ENCODE peak calls at places on chromosomes 6 and 20, in seven cellular contexts. One of them, this sample, is unnamed.

GRCh38 chr6:166747644-166748595 is 120.9 kb upstream of the RPS6KA2 start:
- DNase-seq in left colon: no peak
- DNase-seq in endothelial cell: no peak
- DNase-seq in GM04504: no peak
- DNase-seq in C1 segment of cervical spinal cord: no peak
- DNase-seq in activated B cell treated with CpG ODN at 0.5 μM for 24 hours: no peak
- DNase-seq in WERI-Rb-1: no peak
- DNase-seq in this sample: no peak

GRCh38 chr6:30819287-30819917 is 64.9 kb upstream of the DDR1 start:
- DNase-seq in left colon: no peak
- DNase-seq in endothelial cell: no peak
- DNase-seq in GM04504: no peak
- DNase-seq in C1 segment of cervical spinal cord: no peak
- DNase-seq in activated B cell treated with CpG ODN at 0.5 μM for 24 hours: no peak
- DNase-seq in WERI-Rb-1: no peak
- DNase-seq in this sample: no peak

GRCh38 chr20:51586005-51586440 is 43.5 kb upstream of the NFATC2 start:
- DNase-seq in left colon: no peak
- DNase-seq in endothelial cell: no peak
- DNase-seq in GM04504: peak; percentile 96
- DNase-seq in C1 segment of cervical spinal cord: no peak
- DNase-seq in activated B cell treated with CpG ODN at 0.5 μM for 24 hours: no peak
- DNase-seq in WERI-Rb-1: no peak
- DNase-seq in this sample: no peak

GRCh38 chr6:155313602-155314091 is 637 bp downstream of the TFB1M start:
- DNase-seq in left colon: peak; percentile 29
- DNase-seq in endothelial cell: no peak
- DNase-seq in GM04504: no peak
- DNase-seq in C1 segment of cervical spinal cord: no peak
- DNase-seq in activated B cell treated with CpG ODN at 0.5 μM for 24 hours: no peak
- DNase-seq in WERI-Rb-1: no peak
- DNase-seq in this sample: no peak

GRCh38 chr6:152571089-152571488 is 66.1 kb downstream of the SYNE1 start:
- DNase-seq in left colon: no peak
- DNase-seq in endothelial cell: no peak
- DNase-seq in GM04504: no peak
- DNase-seq in C1 segment of cervical spinal cord: no peak
- DNase-seq in activated B cell treated with CpG ODN at 0.5 μM for 24 hours: no peak
- DNase-seq in WERI-Rb-1: no peak
- DNase-seq in this sample: no peak

GRCh38 chr6:149233056-149233715 is 84.3 kb upstream of the TAB2 start:
- DNase-seq in left colon: no peak
- DNase-seq in endothelial cell: no peak
- DNase-seq in GM04504: peak; percentile 57
- DNase-seq in C1 segment of cervical spinal cord: no peak
- DNase-seq in activated B cell treated with CpG ODN at 0.5 μM for 24 hours: no peak
- DNase-seq in WERI-Rb-1: no peak
- DNase-seq in this sample: no peak

GRCh38 chr6:89454300-89454699 is 21.3 kb downstream of the ANKRD6 start:
- DNase-seq in left colon: no peak
- DNase-seq in endothelial cell: no peak
- DNase-seq in GM04504: no peak
- DNase-seq in C1 segment of cervical spinal cord: no peak
- DNase-seq in activated B cell treated with CpG ODN at 0.5 μM for 24 hours: no peak
- DNase-seq in WERI-Rb-1: no peak
- DNase-seq in this sample: no peak

GRCh38 chr20:49207071-49207470 is 12.1 kb upstream of the DDX27 start:
- DNase-seq in left colon: no peak
- DNase-seq in endothelial cell: no peak
- DNase-seq in GM04504: no peak
- DNase-seq in C1 segment of cervical spinal cord: no peak
- DNase-seq in activated B cell treated with CpG ODN at 0.5 μM for 24 hours: no peak
- DNase-seq in WERI-Rb-1: no peak
- DNase-seq in this sample: no peak

GRCh38 chr6:147022041-147022440 is 182.2 kb upstream of the STXBP5 start:
- DNase-seq in left colon: no peak
- DNase-seq in endothelial cell: no peak
- DNase-seq in GM04504: no peak
- DNase-seq in C1 segment of cervical spinal cord: no peak
- DNase-seq in activated B cell treated with CpG ODN at 0.5 μM for 24 hours: no peak
- DNase-seq in WERI-Rb-1: no peak
- DNase-seq in this sample: no peak

GRCh38 chr6:109008537-109008950 is 86.1 kb downstream of the SESN1 start:
- DNase-seq in left colon: no peak
- DNase-seq in endothelial cell: no peak
- DNase-seq in GM04504: no peak
- DNase-seq in C1 segment of cervical spinal cord: no peak
- DNase-seq in activated B cell treated with CpG ODN at 0.5 μM for 24 hours: no peak
- DNase-seq in WERI-Rb-1: no peak
- DNase-seq in this sample: no peak

GRCh38 chr20:20271277-20271676 is 96.6 kb upstream of the INSM1 start:
- DNase-seq in left colon: no peak
- DNase-seq in endothelial cell: no peak
- DNase-seq in GM04504: no peak
- DNase-seq in C1 segment of cervical spinal cord: no peak
- DNase-seq in activated B cell treated with CpG ODN at 0.5 μM for 24 hours: no peak
- DNase-seq in WERI-Rb-1: no peak
- DNase-seq in this sample: no peak

GRCh38 chr20:23939063-23939462 is 49.5 kb downstream of the GGTLC1 start:
- DNase-seq in left colon: no peak
- DNase-seq in endothelial cell: no peak
- DNase-seq in GM04504: no peak
- DNase-seq in C1 segment of cervical spinal cord: no peak
- DNase-seq in activated B cell treated with CpG ODN at 0.5 μM for 24 hours: no peak
- DNase-seq in WERI-Rb-1: no peak
- DNase-seq in this sample: no peak

GRCh38 chr20:43983359-43983758 is 68.7 kb downstream of the TOX2 start:
- DNase-seq in left colon: peak; percentile 85
- DNase-seq in endothelial cell: no peak
- DNase-seq in GM04504: no peak
- DNase-seq in C1 segment of cervical spinal cord: no peak
- DNase-seq in activated B cell treated with CpG ODN at 0.5 μM for 24 hours: no peak
- DNase-seq in WERI-Rb-1: peak; percentile 11
- DNase-seq in this sample: no peak

GRCh38 chr20:33125983-33126382 is 42.0 kb upstream of the BPIFA2 start:
- DNase-seq in left colon: no peak
- DNase-seq in endothelial cell: no peak
- DNase-seq in GM04504: no peak
- DNase-seq in C1 segment of cervical spinal cord: no peak
- DNase-seq in activated B cell treated with CpG ODN at 0.5 μM for 24 hours: no peak
- DNase-seq in WERI-Rb-1: no peak
- DNase-seq in this sample: no peak

GRCh38 chr6:17159240-17159639 is 57.4 kb downstream of the STMND1 start:
- DNase-seq in left colon: peak; percentile 24
- DNase-seq in endothelial cell: no peak
- DNase-seq in GM04504: no peak
- DNase-seq in C1 segment of cervical spinal cord: no peak
- DNase-seq in activated B cell treated with CpG ODN at 0.5 μM for 24 hours: no peak
- DNase-seq in WERI-Rb-1: no peak
- DNase-seq in this sample: no peak

GRCh38 chr6:2237001-2237400 is 8.4 kb downstream of the GMDS start:
- DNase-seq in left colon: no peak
- DNase-seq in endothelial cell: no peak
- DNase-seq in GM04504: peak; percentile 29
- DNase-seq in C1 segment of cervical spinal cord: no peak
- DNase-seq in activated B cell treated with CpG ODN at 0.5 μM for 24 hours: no peak
- DNase-seq in WERI-Rb-1: no peak
- DNase-seq in this sample: no peak

GRCh38 chr6:52399511-52400315 is 20.4 kb upstream of the EFHC1 start:
- DNase-seq in left colon: peak; percentile 39
- DNase-seq in endothelial cell: peak; percentile 40
- DNase-seq in GM04504: no peak
- DNase-seq in C1 segment of cervical spinal cord: no peak
- DNase-seq in activated B cell treated with CpG ODN at 0.5 μM for 24 hours: no peak
- DNase-seq in WERI-Rb-1: peak; percentile 58
- DNase-seq in this sample: no peak

GRCh38 chr6:148999921-149000589 is 253.2 kb downstream of the UST start:
- DNase-seq in left colon: peak; percentile 25
- DNase-seq in endothelial cell: no peak
- DNase-seq in GM04504: peak; percentile 69
- DNase-seq in C1 segment of cervical spinal cord: no peak
- DNase-seq in activated B cell treated with CpG ODN at 0.5 μM for 24 hours: no peak
- DNase-seq in WERI-Rb-1: no peak
- DNase-seq in this sample: no peak

GRCh38 chr20:23121766-23122095 is 35.6 kb upstream of the CD93 start:
- DNase-seq in left colon: no peak
- DNase-seq in endothelial cell: no peak
- DNase-seq in GM04504: no peak
- DNase-seq in C1 segment of cervical spinal cord: no peak
- DNase-seq in activated B cell treated with CpG ODN at 0.5 μM for 24 hours: no peak
- DNase-seq in WERI-Rb-1: no peak
- DNase-seq in this sample: no peak

GRCh38 chr20:409697-410559 is 1.8 kb downstream of the RBCK1 start:
- DNase-seq in left colon: peak; percentile 60
- DNase-seq in endothelial cell: no peak
- DNase-seq in GM04504: no peak
- DNase-seq in C1 segment of cervical spinal cord: no peak
- DNase-seq in activated B cell treated with CpG ODN at 0.5 μM for 24 hours: no peak
- DNase-seq in WERI-Rb-1: no peak
- DNase-seq in this sample: peak; percentile 82

GRCh38 chr20:60116128-60116909 is 158.1 kb downstream of the CDH26 start:
- DNase-seq in left colon: no peak
- DNase-seq in endothelial cell: no peak
- DNase-seq in GM04504: no peak
- DNase-seq in C1 segment of cervical spinal cord: no peak
- DNase-seq in activated B cell treated with CpG ODN at 0.5 μM for 24 hours: no peak
- DNase-seq in WERI-Rb-1: no peak
- DNase-seq in this sample: no peak

GRCh38 chr6:28824793-28825731 is 98.7 kb downstream of the TRIM27 start:
- DNase-seq in left colon: no peak
- DNase-seq in endothelial cell: no peak
- DNase-seq in GM04504: no peak
- DNase-seq in C1 segment of cervical spinal cord: no peak
- DNase-seq in activated B cell treated with CpG ODN at 0.5 μM for 24 hours: no peak
- DNase-seq in WERI-Rb-1: no peak
- DNase-seq in this sample: no peak

GRCh38 chr6:136213853-136214252 is 36.3 kb downstream of the MTFR2 start:
- DNase-seq in left colon: no peak
- DNase-seq in endothelial cell: no peak
- DNase-seq in GM04504: no peak
- DNase-seq in C1 segment of cervical spinal cord: no peak
- DNase-seq in activated B cell treated with CpG ODN at 0.5 μM for 24 hours: no peak
- DNase-seq in WERI-Rb-1: no peak
- DNase-seq in this sample: no peak

GRCh38 chr6:130602151-130602770 is 224.9 kb upstream of the SMLR1 start:
- DNase-seq in left colon: no peak
- DNase-seq in endothelial cell: no peak
- DNase-seq in GM04504: peak; percentile 93
- DNase-seq in C1 segment of cervical spinal cord: no peak
- DNase-seq in activated B cell treated with CpG ODN at 0.5 μM for 24 hours: no peak
- DNase-seq in WERI-Rb-1: no peak
- DNase-seq in this sample: no peak

GRCh38 chr20:57482796-57483195 is 42.1 kb downstream of the CTCFL start:
- DNase-seq in left colon: no peak
- DNase-seq in endothelial cell: no peak
- DNase-seq in GM04504: no peak
- DNase-seq in C1 segment of cervical spinal cord: no peak
- DNase-seq in activated B cell treated with CpG ODN at 0.5 μM for 24 hours: no peak
- DNase-seq in WERI-Rb-1: no peak
- DNase-seq in this sample: no peak

GRCh38 chr6:85747093-85747492 is 104.4 kb upstream of the SYNCRIP start:
- DNase-seq in left colon: no peak
- DNase-seq in endothelial cell: no peak
- DNase-seq in GM04504: no peak
- DNase-seq in C1 segment of cervical spinal cord: no peak
- DNase-seq in activated B cell treated with CpG ODN at 0.5 μM for 24 hours: no peak
- DNase-seq in WERI-Rb-1: no peak
- DNase-seq in this sample: no peak

GRCh38 chr6:99879431-99879830 is 114.6 kb downstream of the MCHR2 start:
- DNase-seq in left colon: no peak
- DNase-seq in endothelial cell: no peak
- DNase-seq in GM04504: no peak
- DNase-seq in C1 segment of cervical spinal cord: no peak
- DNase-seq in activated B cell treated with CpG ODN at 0.5 μM for 24 hours: no peak
- DNase-seq in WERI-Rb-1: no peak
- DNase-seq in this sample: no peak

GRCh38 chr6:46888031-46888430 is 33.7 kb downstream of the ADGRF5 start:
- DNase-seq in left colon: no peak
- DNase-seq in endothelial cell: no peak
- DNase-seq in GM04504: no peak
- DNase-seq in C1 segment of cervical spinal cord: no peak
- DNase-seq in activated B cell treated with CpG ODN at 0.5 μM for 24 hours: no peak
- DNase-seq in WERI-Rb-1: no peak
- DNase-seq in this sample: no peak

GRCh38 chr6:45212976-45213375 is 115.2 kb upstream of the RUNX2 start:
- DNase-seq in left colon: no peak
- DNase-seq in endothelial cell: no peak
- DNase-seq in GM04504: no peak
- DNase-seq in C1 segment of cervical spinal cord: no peak
- DNase-seq in activated B cell treated with CpG ODN at 0.5 μM for 24 hours: no peak
- DNase-seq in WERI-Rb-1: no peak
- DNase-seq in this sample: no peak

GRCh38 chr6:5529733-5530132 is 268.4 kb downstream of the FARS2 start:
- DNase-seq in left colon: no peak
- DNase-seq in endothelial cell: no peak
- DNase-seq in GM04504: peak; percentile 28
- DNase-seq in C1 segment of cervical spinal cord: no peak
- DNase-seq in activated B cell treated with CpG ODN at 0.5 μM for 24 hours: no peak
- DNase-seq in WERI-Rb-1: no peak
- DNase-seq in this sample: no peak